ENCODE peak calls at places on chromosomes 13 and 19, in five cellular contexts. M is Peyer's patch; F is stimulated activated CD4-positive, alpha-beta T cell treated with anti-CD3 and anti-CD28 coated beads, TNF-alpha, amount 100 ng/mL, for 48 hours; L is activated CD8-positive, alpha-beta T cell treated with anti-CD3 and anti-CD28 coated beads, Interleukin-2, amount 10 ng/mL, durations not matched to agents 7 days and 5 days; C is NCI-H446. J is an unnamed sample.
A peak's percentile ranks its signal among the peaks of the same experiment; 100 is the strongest.

GRCh38 chr19:53782698-53783097 is 41.4 kb downstream of the NLRP12 start:
- DNase-seq in C (no peak), L (no peak), M (no peak), F (no peak), J (no peak)

GRCh38 chr13:75612354-75612753 is 23.8 kb upstream of the LMO7 start:
- DNase-seq in M (no peak), F (no peak), C (no peak), L (no peak), J (no peak)

GRCh38 chr13:45349438-45349837 is 8.5 kb upstream of the TPT1 start:
- DNase-seq in M (no peak), L (no peak), C (no peak), F (no peak), J (no peak)

GRCh38 chr13:18959996-18960395 is 221.6 kb downstream of the TUBA3C start:
- DNase-seq in M (no peak), C (no peak), L (no peak), F (no peak), J (no peak)

GRCh38 chr13:78137404-78138142 is 218.9 kb upstream of the EDNRB start:
- DNase-seq in L (peak; percentile 23), C (no peak), F (peak; percentile 1), M (no peak), J (peak; percentile 88)

GRCh38 chr19:39200066-39200817 is 3.5 kb downstream of the NCCRP1 start:
- DNase-seq in F (no peak), L (no peak), M (no peak), C (no peak), J (no peak)

GRCh38 chr19:5804516-5805464 is at the start of gene NRTN:
- DNase-seq in F (no peak), C (no peak), M (peak; percentile 27), L (no peak), J (no peak)

GRCh38 chr13:99978781-99979452 is 2.7 kb upstream of the ZIC2 start:
- DNase-seq in L (no peak), F (no peak), M (no peak), C (no peak), J (no peak)

GRCh38 chr13:30138511-30138910 is 168.8 kb downstream of the KATNAL1 start:
- DNase-seq in C (no peak), F (no peak), M (no peak), L (no peak), J (no peak)

GRCh38 chr13:33728271-33729037 is 89.5 kb upstream of the RFC3 start:
- DNase-seq in C (no peak), L (no peak), M (no peak), F (no peak), J (no peak)

GRCh38 chr19:19064098-19064722 is 416 bp downstream of the SLC25A42 start:
- DNase-seq in L (no peak), F (peak; percentile 5), C (no peak), M (no peak), J (peak; percentile 61)

GRCh38 chr13:32791545-32792172 is 205.4 kb downstream of the PDS5B start:
- DNase-seq in M (no peak), L (peak; percentile 83), F (no peak), C (no peak), J (no peak)

GRCh38 chr19:48780684-48781391 is 25.5 kb downstream of the FGF21 start:
- DNase-seq in F (no peak), M (no peak), C (no peak), L (no peak), J (no peak)

GRCh38 chr19:39140195-39140516 is 14.6 kb downstream of the PAK4 start:
- DNase-seq in C (no peak), L (no peak), F (no peak), M (no peak), J (no peak)

GRCh38 chr13:29861694-29862110 is 11.3 kb upstream of the UBL3 start:
- DNase-seq in L (no peak), C (no peak), F (no peak), M (no peak), J (no peak)

GRCh38 chr19:2270572-2271515 is 11.1 kb downstream of the PEAK3 start:
- DNase-seq in F (no peak), L (peak; percentile 75), C (peak; percentile 11), M (peak; percentile 70), J (no peak)

GRCh38 chr19:38134538-38135149 is 89.4 kb downstream of the DPF1 start:
- DNase-seq in M (peak; percentile 28), L (peak; percentile 51), F (peak; percentile 31), C (no peak), J (peak; percentile 10)